ENCODE peak calls at places on chromosome 20, in six cellular contexts. I is adrenal gland, H is cardiac fibroblast, S is fibroblast of mammary gland, N is astrocyte of the spinal cord, B is heart right ventricle. J is an unnamed sample.

GRCh38 chr20:57399587-57400261 is 8.5 kb downstream of the RBM38 start:
- DNase-seq in S (no peak), I (no peak), N (no peak), B (peak; percentile 51), H (no peak), J (no peak)

GRCh38 chr20:21517566-21518277 is 3.9 kb upstream of the NKX2-2 start:
- DNase-seq in B (no peak), N (no peak), H (no peak), I (peak; percentile 9), S (no peak), J (no peak)

GRCh38 chr20:1741309-1742048 is 83.9 kb upstream of the SIRPG start:
- DNase-seq in N (no peak), B (no peak), H (no peak), S (no peak), I (no peak), J (no peak)

GRCh38 chr20:16395366-16395765 is 177.9 kb downstream of the KIF16B start:
- DNase-seq in H (no peak), S (no peak), N (no peak), B (no peak), I (no peak), J (no peak)

GRCh38 chr20:45358282-45359068 is 4.5 kb upstream of the SYS1 start:
- DNase-seq in N (peak; percentile 60), H (peak; percentile 88), I (peak; percentile 96), B (peak; percentile 81), S (peak; percentile 91), J (no peak)

GRCh38 chr20:2687514-2687913 is 5.1 kb upstream of the EBF4 start:
- DNase-seq in N (no peak), B (no peak), H (no peak), S (no peak), I (no peak), J (no peak)

GRCh38 chr20:845226-845868 is 11.8 kb downstream of the FAM110A start:
- DNase-seq in I (no peak), S (no peak), B (no peak), N (no peak), H (no peak), J (no peak)

GRCh38 chr20:44039147-44039546 is 124.5 kb downstream of the TOX2 start:
- DNase-seq in I (no peak), H (no peak), S (no peak), N (no peak), B (no peak), J (no peak)

GRCh38 chr20:17868700-17869231 is 99.8 kb downstream of the SNX5 start:
- DNase-seq in B (no peak), S (no peak), H (no peak), N (no peak), I (no peak), J (no peak)

GRCh38 chr20:11796041-11796440 is 121.7 kb upstream of the BTBD3 start:
- DNase-seq in H (no peak), B (no peak), N (peak; percentile 48), S (peak; percentile 38), I (no peak), J (no peak)

GRCh38 chr20:59515013-59515905 is 89.1 kb upstream of the PHACTR3 start:
- DNase-seq in I (peak; percentile 87), S (peak; percentile 52), B (peak; percentile 73), N (peak; percentile 38), H (peak; percentile 57), J (no peak)

GRCh38 chr20:34627458-34627857 is 49.4 kb downstream of the PIGU start:
- DNase-seq in H (no peak), N (no peak), I (no peak), S (no peak), B (no peak), J (peak; percentile 77)

GRCh38 chr20:4153251-4153650 is 137.9 kb upstream of the RNF24 start:
- DNase-seq in I (no peak), S (no peak), N (no peak), H (no peak), B (no peak), J (peak; percentile 76)

GRCh38 chr20:8562356-8562755 is 430.3 kb downstream of the PLCB1 start:
- DNase-seq in N (no peak), H (no peak), I (no peak), S (no peak), B (no peak), J (no peak)

GRCh38 chr20:44566811-44567210 is 15.6 kb upstream of the PKIG start:
- DNase-seq in I (no peak), N (no peak), B (no peak), H (no peak), S (no peak), J (no peak)

GRCh38 chr20:10603378-10603777 is 70.4 kb downstream of the JAG1 start:
- DNase-seq in H (no peak), I (no peak), B (no peak), S (no peak), N (no peak), J (no peak)

GRCh38 chr20:63619086-63619485 is 7.8 kb downstream of the GMEB2 start:
- DNase-seq in I (no peak), S (no peak), N (no peak), H (no peak), B (no peak), J (no peak)

GRCh38 chr20:15643713-15644112 is 929.5 kb downstream of the KIF16B start:
- DNase-seq in S (peak; percentile 36), H (peak; percentile 26), N (peak; percentile 13), I (no peak), B (no peak), J (no peak)

GRCh38 chr20:46715292-46715756 is 5.9 kb downstream of the SLC2A10 start:
- DNase-seq in N (no peak), I (peak; percentile 69), S (peak; percentile 88), B (no peak), H (peak; percentile 42), J (peak; percentile 95)

GRCh38 chr20:37755665-37756064 is 61.8 kb downstream of the CTNNBL1 start:
- DNase-seq in N (no peak), H (no peak), B (no peak), S (peak; percentile 22), I (no peak), J (no peak)

GRCh38 chr20:36031806-36032205 is 63.4 kb downstream of the CNBD2 start:
- DNase-seq in S (no peak), N (no peak), H (no peak), B (no peak), I (no peak), J (no peak)

GRCh38 chr20:9602834-9603173 is 88.4 kb downstream of the LAMP5 start:
- DNase-seq in I (no peak), H (no peak), S (no peak), B (no peak), N (no peak), J (no peak)

GRCh38 chr20:5569021-5569420 is 181.2 kb upstream of the SHLD1 start:
- DNase-seq in I (no peak), B (peak; percentile 44), N (peak; percentile 61), S (peak; percentile 60), H (peak; percentile 61), J (peak; percentile 48)

GRCh38 chr20:52269327-52269726 is 77.7 kb upstream of the ZFP64 start:
- DNase-seq in N (no peak), S (peak; percentile 35), H (no peak), I (no peak), B (no peak), J (no peak)

GRCh38 chr20:48761023-48761785 is 66.6 kb downstream of the PREX1 start:
- DNase-seq in S (no peak), B (no peak), H (no peak), I (peak; percentile 66), N (no peak), J (no peak)

GRCh38 chr20:31594558-31595379 is 10.3 kb upstream of the ID1 start:
- DNase-seq in H (no peak), I (no peak), S (no peak), B (peak; percentile 86), N (peak; percentile 45), J (no peak)
- H3K4me3 ChIP-seq in H (no peak overlapping the region), I (no peak overlapping the region), S (no peak overlapping the region), B (no peak overlapping the region), N (no peak overlapping the region), J (no peak overlapping the region)

GRCh38 chr20:50658804-50659380 is 32.5 kb downstream of the RIPOR3 start:
- DNase-seq in H (no peak), B (peak; percentile 51), N (no peak), I (peak; percentile 71), S (no peak), J (peak; percentile 39)

GRCh38 chr20:50659975-50660670 is 31.2 kb downstream of the RIPOR3 start:
- DNase-seq in B (no peak), I (no peak), N (no peak), H (no peak), S (no peak), J (no peak)

GRCh38 chr20:50664248-50664647 is 27.1 kb downstream of the RIPOR3 start:
- DNase-seq in I (peak; percentile 77), N (no peak), S (no peak), B (peak; percentile 64), H (no peak), J (no peak)

GRCh38 chr20:50666709-50667310 is 24.5 kb downstream of the RIPOR3 start:
- DNase-seq in I (no peak), B (no peak), S (no peak), N (no peak), H (no peak), J (no peak)

GRCh38 chr20:50663095-50663821 is 28.1 kb downstream of the RIPOR3 start:
- DNase-seq in S (no peak), B (peak; percentile 30), H (no peak), I (no peak), N (no peak), J (peak; percentile 21)
- TF ChIP-seq CTCF in S (no peak), B (peak; percentile 17), H (no peak), I (no peak), N (no peak), J (peak; percentile 51)

GRCh38 chr20:62305149-62305764 is 2.5 kb downstream of the ADRM1 start:
- DNase-seq in H (peak; percentile 29), N (no peak), B (no peak), S (no peak), I (peak; percentile 73), J (no peak)
- H3K4me3 ChIP-seq in H (no peak overlapping the region), N (peak overlapping the region; percentile 81), B (no peak overlapping the region), S (peak overlapping the region; percentile 80), I (no peak overlapping the region), J (peak overlapping the region; percentile 94)

GRCh38 chr20:20448891-20449290 is 81.0 kb downstream of the INSM1 start:
- DNase-seq in S (no peak), I (no peak), B (no peak), N (no peak), H (no peak), J (no peak)

GRCh38 chr20:20450461-20451027 is 82.6 kb downstream of the INSM1 start:
- DNase-seq in H (no peak), N (peak; percentile 59), S (peak; percentile 34), I (no peak), B (peak; percentile 43), J (no peak)

GRCh38 chr20:20454850-20455627 is 87.1 kb downstream of the INSM1 start:
- DNase-seq in N (no peak), H (no peak), B (no peak), I (no peak), S (no peak), J (no peak)

GRCh38 chr20:20454367-20454766 is 86.5 kb downstream of the INSM1 start:
- DNase-seq in H (no peak), B (no peak), S (no peak), N (no peak), I (no peak), J (no peak)

DNA sequence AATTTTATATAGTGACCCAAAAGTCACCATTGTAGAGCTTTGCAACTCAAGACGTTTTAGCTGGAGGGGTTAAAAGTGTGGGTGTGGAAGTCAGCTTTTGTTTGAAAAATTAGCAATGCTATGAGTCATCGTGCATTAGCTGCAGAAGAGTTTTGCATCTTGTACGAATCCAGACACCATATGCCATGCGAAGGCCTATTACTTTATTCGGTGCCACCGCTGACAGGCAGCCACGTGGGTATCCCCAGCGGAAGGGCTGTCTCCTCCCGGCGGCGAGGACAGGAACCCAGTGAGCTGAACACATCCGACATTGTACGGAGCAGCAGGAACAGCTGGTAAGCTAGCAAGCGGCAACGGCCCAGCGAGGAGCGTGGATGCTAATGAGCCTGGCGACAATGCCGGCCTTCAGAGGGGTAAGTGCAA is 84.4 kb downstream of the INSM1 start:
- DNase-seq in B (peak; percentile 32), N (peak; percentile 72), H (peak; percentile 65), S (peak; percentile 76), I (peak; percentile 86), J (no peak)
- TF ChIP-seq CTCF in B (no peak), N (no peak), H (no peak), S (no peak), I (no peak), J (no peak)

J was measured in LNCaP clone FGC.